ENCODE peak calls at places on chromosomes 1 and 21, in five cellular contexts. I, E, P, A and K are unnamed samples.

GRCh38 chr1:180230791-180231505 is 884 bp downstream of the LHX4 start:
- DNase-seq in P (peak), E (peak), A (no peak), I (no peak), K (peak)

GRCh38 chr1:17372955-17373354 is 959 bp downstream of the PADI6 start:
- DNase-seq in A (no peak), P (no peak), E (no peak), I (no peak), K (no peak)

GRCh38 chr1:155175281-155175926 is 1.8 kb downstream of the TRIM46 start:
- DNase-seq in P (no peak), A (no peak), I (no peak), E (no peak), K (no peak)

GRCh38 chr1:160124709-160125478 is 9.3 kb downstream of the ATP1A2 start:
- DNase-seq in P (no peak), A (no peak), E (peak), I (no peak), K (peak)

GRCh38 chr1:26524181-26524580 is 5.4 kb upstream of the RPS6KA1 start:
- DNase-seq in P (no peak), E (no peak), A (no peak), I (no peak), K (no peak)

GRCh38 chr1:180488661-180489060 is 13.7 kb downstream of the ACBD6 start:
- DNase-seq in A (no peak), E (no peak), I (no peak), P (no peak), K (no peak)

GRCh38 chr1:205554016-205554811 is 49.7 kb downstream of the CDK18 start:
- DNase-seq in I (no peak), A (no peak), P (no peak), E (no peak), K (no peak)

GRCh38 chr1:201708085-201708512 is 120.9 kb upstream of the IPO9 start:
- DNase-seq in I (peak), P (no peak), A (no peak), E (peak), K (peak)

GRCh38 chr1:108125312-108126138 is 74.6 kb downstream of the SLC25A24 start:
- DNase-seq in I (peak), E (peak), A (peak), P (peak), K (peak)

GRCh38 chr1:31441073-31441472 is 28.1 kb downstream of the SERINC2 start:
- DNase-seq in P (no peak), I (no peak), E (no peak), A (no peak), K (no peak)

GRCh38 chr21:46065215-46065992 is 32.5 kb upstream of the COL6A2 start:
- DNase-seq in E (peak), A (peak), I (peak), P (no peak), K (peak)

GRCh38 chr1:184770176-184770575 is 15.5 kb upstream of the EDEM3 start:
- DNase-seq in E (no peak), I (no peak), A (no peak), P (no peak), K (no peak)

GRCh38 chr1:228702433-228702832 is 32.8 kb upstream of the RHOU start:
- DNase-seq in E (no peak), I (no peak), A (no peak), P (no peak), K (no peak)

GRCh38 chr21:21268061-21268471 is 269.9 kb downstream of the NCAM2 start:
- DNase-seq in P (no peak), A (no peak), I (no peak), E (no peak), K (no peak)

GRCh38 chr1:3515774-3516480 is 61.5 kb downstream of the ARHGEF16 start:
- DNase-seq in E (peak), A (no peak), P (no peak), I (no peak), K (no peak)

GRCh38 chr21:45951676-45952075 is 29.9 kb upstream of the COL6A1 start:
- DNase-seq in E (no peak), I (no peak), P (no peak), A (no peak), K (no peak)

GRCh38 chr1:181040284-181040865 is 6.6 kb downstream of the MR1 start:
- DNase-seq in P (no peak), E (no peak), I (no peak), A (no peak), K (no peak)

GRCh38 chr1:1670866-1671265 is 12.1 kb upstream of the CDK11B start:
- DNase-seq in I (no peak), P (no peak), E (no peak), A (no peak), K (no peak)

GRCh38 chr1:114369930-114370329 is 141.1 kb downstream of the TRIM33 start:
- DNase-seq in A (no peak), I (no peak), P (no peak), E (no peak), K (no peak)

GRCh38 chr1:66271216-66271903 is 262.6 kb upstream of the SGIP1 start:
- DNase-seq in I (peak), P (peak), A (no peak), E (peak), K (peak)

GRCh38 chr1:185931438-185931837 is 197.2 kb downstream of the HMCN1 start:
- DNase-seq in P (no peak), I (no peak), A (no peak), E (no peak), K (no peak)

GRCh38 chr1:185935360-185935759 is 201.2 kb downstream of the HMCN1 start:
- DNase-seq in I (no peak), P (no peak), A (no peak), E (no peak), K (no peak)

GRCh38 chr1:185936641-185937040 is 202.4 kb downstream of the HMCN1 start:
- DNase-seq in A (no peak), E (no peak), P (no peak), I (no peak), K (no peak)

GRCh38 chr1:185933580-185933979 is 199.4 kb downstream of the HMCN1 start:
- DNase-seq in E (no peak), A (no peak), P (no peak), I (no peak), K (no peak)

GRCh38 chr1:185934476-185935189 is 200.4 kb downstream of the HMCN1 start:
- DNase-seq in I (no peak), P (no peak), A (no peak), E (peak), K (peak)
- H3K4me3 ChIP-seq in I (no peak), P (no peak), A (no peak), E (no peak), K (no peak)

GRCh38 chr1:22143065-22143514 is at the start of gene WNT4:
- DNase-seq in A (no peak), P (peak), E (peak), I (no peak), K (no peak)
- TF ChIP-seq CTCF in A (no peak), P (no peak), E (no peak), I (no peak), K (no peak)

GRCh38 chr1:10968411-10968826 is 44.0 kb upstream of the TARDBP start:
- DNase-seq in P (no peak), A (no peak), E (no peak), I (no peak), K (no peak)
- H3K4me3 ChIP-seq in P (no peak), A (no peak), E (peak), I (no peak), K (no peak)

DNA sequence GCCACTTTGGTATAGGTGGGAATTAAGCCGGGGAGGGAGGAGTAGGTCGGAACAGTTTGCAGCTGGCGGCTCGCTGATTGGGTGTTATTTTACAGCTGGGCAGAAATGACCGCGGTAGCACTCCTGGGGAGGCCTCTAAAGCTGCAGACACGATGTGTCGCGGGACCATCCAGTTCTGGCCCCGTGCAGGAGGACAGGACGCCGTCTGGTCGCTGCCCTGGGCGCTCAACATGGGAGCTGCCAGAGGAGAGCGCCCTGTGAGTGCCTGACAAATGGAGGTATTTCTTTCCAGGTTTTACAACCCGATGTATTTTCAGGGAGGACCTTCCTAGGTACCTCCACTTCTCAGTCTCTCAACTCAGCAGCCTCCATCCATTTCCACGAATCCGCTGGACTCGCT is 46.2 kb downstream of the CDC7 start:
- DNase-seq in E (no peak), A (no peak), P (no peak), I (no peak), K (no peak)
- TF ChIP-seq CTCF in E (no peak), A (no peak), P (peak), I (no peak), K (no peak)

GRCh38 chr1:211334986-211335385 is 8.4 kb downstream of the TRAF5 start:
- DNase-seq in E (no peak), A (peak), I (no peak), P (no peak), K (no peak)

GRCh38 chr1:211336775-211337174 is 10.1 kb downstream of the TRAF5 start:
- DNase-seq in A (peak), P (no peak), E (no peak), I (no peak), K (no peak)

GRCh38 chr1:211333906-211334305 is 7.3 kb downstream of the TRAF5 start:
- DNase-seq in I (no peak), E (no peak), P (no peak), A (no peak), K (no peak)

GRCh38 chr1:211336161-211336560 is 9.5 kb downstream of the TRAF5 start:
- DNase-seq in P (no peak), A (peak), E (no peak), I (no peak), K (no peak)

DNA sequence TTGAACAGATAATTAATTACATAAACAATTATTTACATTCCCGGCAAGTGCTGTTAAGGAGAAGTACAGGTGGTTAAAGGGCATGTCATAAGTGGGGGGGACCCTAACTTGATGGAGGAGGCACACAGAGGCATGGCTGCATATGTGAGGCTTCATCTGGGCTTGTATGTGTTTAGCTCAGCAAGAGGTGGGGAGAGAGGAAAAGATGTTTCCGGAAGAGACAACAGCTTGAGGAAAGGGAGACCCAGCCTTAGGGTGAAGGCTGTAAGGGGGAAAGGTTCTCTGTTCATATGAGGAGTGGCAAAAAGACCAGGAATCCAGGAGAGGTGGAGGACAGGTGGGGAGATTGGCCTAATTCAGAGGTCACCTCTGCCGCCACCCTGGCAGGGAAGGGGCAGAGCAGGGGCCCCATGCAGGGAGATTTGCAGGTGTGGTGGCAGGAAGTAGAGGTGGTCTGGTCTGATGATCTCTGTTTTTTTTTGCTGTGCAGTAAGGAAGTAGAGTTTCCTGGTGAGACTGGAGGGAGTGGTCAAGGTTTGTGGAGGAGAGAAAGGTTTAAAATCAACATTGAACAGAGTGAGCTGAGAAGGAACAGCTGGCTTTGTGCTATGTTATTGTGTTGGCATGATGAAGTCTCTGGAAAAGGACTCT is 9.0 kb downstream of the TRAF5 start:
- DNase-seq in E (no peak), A (peak), P (no peak), I (no peak), K (no peak)
- H3K4me3 ChIP-seq in E (no peak), A (peak), P (no peak), I (no peak), K (no peak)

DNA sequence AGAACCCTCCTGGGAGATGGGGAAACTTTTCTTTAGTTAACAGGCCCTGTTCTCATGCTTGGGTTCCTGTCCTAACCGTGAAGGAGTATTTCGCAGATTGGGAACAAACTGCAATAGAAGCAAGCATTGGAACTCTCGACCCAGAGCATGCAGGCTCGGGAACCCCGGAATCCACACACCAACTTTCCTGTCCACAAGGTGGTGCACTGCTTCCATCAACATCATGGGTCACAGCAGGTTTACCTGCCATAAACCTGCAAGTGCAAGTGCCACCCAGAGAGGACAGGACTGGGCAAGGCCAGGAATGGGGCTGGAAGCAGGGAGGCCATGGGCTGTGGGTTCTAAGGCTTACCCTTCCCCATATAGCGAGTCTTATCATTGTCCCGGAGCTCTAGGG is 6.9 kb downstream of the ENO1 start:
- DNase-seq in I (no peak), P (no peak), E (no peak), A (no peak), K (no peak)
- TF ChIP-seq CTCF in I (no peak), P (peak), E (peak), A (no peak), K (peak)